ENCODE peak calls at places on chromosomes 13 and 19, in eight cellular contexts. One of them, this sample, is unnamed.

GRCh38 chr13:23799945-23800344 is 89.3 kb downstream of the MIPEP start:
- DNase-seq in A549: no peak
- DNase-seq in type B pancreatic cell: no peak
- DNase-seq in left ventricle myocardium inferior: no peak
- DNase-seq in PC-3: no peak
- DNase-seq in fibroblast of the aortic adventitia: no peak
- DNase-seq in gastrocnemius medialis: no peak
- DNase-seq in cardiac muscle cell: peak
- DNase-seq in this sample: no peak

GRCh38 chr13:104171132-104171531 is 1104.9 kb upstream of the SLC10A2 start:
- DNase-seq in A549: no peak
- DNase-seq in type B pancreatic cell: no peak
- DNase-seq in left ventricle myocardium inferior: no peak
- DNase-seq in PC-3: no peak
- DNase-seq in fibroblast of the aortic adventitia: no peak
- DNase-seq in gastrocnemius medialis: no peak
- DNase-seq in cardiac muscle cell: no peak
- DNase-seq in this sample: peak

GRCh38 chr13:89796196-89796595 is 1551.3 kb upstream of the MIR17HG start:
- DNase-seq in A549: no peak
- DNase-seq in type B pancreatic cell: no peak
- DNase-seq in left ventricle myocardium inferior: no peak
- DNase-seq in PC-3: peak
- DNase-seq in fibroblast of the aortic adventitia: no peak
- DNase-seq in gastrocnemius medialis: no peak
- DNase-seq in cardiac muscle cell: no peak
- DNase-seq in this sample: no peak

GRCh38 chr13:108927615-108928014 is 298.2 kb downstream of the MYO16 start:
- DNase-seq in A549: no peak
- DNase-seq in type B pancreatic cell: no peak
- DNase-seq in left ventricle myocardium inferior: no peak
- DNase-seq in PC-3: no peak
- DNase-seq in fibroblast of the aortic adventitia: no peak
- DNase-seq in gastrocnemius medialis: no peak
- DNase-seq in cardiac muscle cell: no peak
- DNase-seq in this sample: no peak

GRCh38 chr19:4093643-4094175 is 27.0 kb upstream of the ZBTB7A start:
- DNase-seq in A549: no peak
- DNase-seq in type B pancreatic cell: no peak
- DNase-seq in left ventricle myocardium inferior: no peak
- DNase-seq in PC-3: no peak
- DNase-seq in fibroblast of the aortic adventitia: no peak
- DNase-seq in gastrocnemius medialis: no peak
- DNase-seq in cardiac muscle cell: no peak
- DNase-seq in this sample: no peak

GRCh38 chr19:50427318-50427925 is 5.3 kb upstream of the MYBPC2 start:
- DNase-seq in A549: no peak
- DNase-seq in type B pancreatic cell: no peak
- DNase-seq in left ventricle myocardium inferior: no peak
- DNase-seq in PC-3: no peak
- DNase-seq in fibroblast of the aortic adventitia: no peak
- DNase-seq in gastrocnemius medialis: no peak
- DNase-seq in cardiac muscle cell: no peak
- DNase-seq in this sample: no peak

GRCh38 chr19:10142701-10143375 is 23.1 kb upstream of the EIF3G start:
- DNase-seq in A549: no peak
- DNase-seq in type B pancreatic cell: no peak
- DNase-seq in left ventricle myocardium inferior: no peak
- DNase-seq in PC-3: no peak
- DNase-seq in fibroblast of the aortic adventitia: no peak
- DNase-seq in gastrocnemius medialis: no peak
- DNase-seq in cardiac muscle cell: no peak
- DNase-seq in this sample: no peak

GRCh38 chr13:42539670-42540069 is 34.3 kb upstream of the TNFSF11 start:
- DNase-seq in A549: no peak
- DNase-seq in type B pancreatic cell: no peak
- DNase-seq in left ventricle myocardium inferior: no peak
- DNase-seq in PC-3: peak
- DNase-seq in fibroblast of the aortic adventitia: peak
- DNase-seq in gastrocnemius medialis: no peak
- DNase-seq in cardiac muscle cell: peak
- DNase-seq in this sample: no peak

GRCh38 chr19:3656073-3656746 is 29.6 kb upstream of the CACTIN start:
- DNase-seq in A549: no peak
- DNase-seq in type B pancreatic cell: no peak
- DNase-seq in left ventricle myocardium inferior: no peak
- DNase-seq in PC-3: peak
- DNase-seq in fibroblast of the aortic adventitia: no peak
- DNase-seq in gastrocnemius medialis: no peak
- DNase-seq in cardiac muscle cell: peak
- DNase-seq in this sample: no peak

GRCh38 chr13:42114278-42114677 is 65.8 kb downstream of the DGKH start:
- DNase-seq in A549: no peak
- DNase-seq in type B pancreatic cell: no peak
- DNase-seq in left ventricle myocardium inferior: no peak
- DNase-seq in PC-3: no peak
- DNase-seq in fibroblast of the aortic adventitia: no peak
- DNase-seq in gastrocnemius medialis: no peak
- DNase-seq in cardiac muscle cell: no peak
- DNase-seq in this sample: no peak

GRCh38 chr13:33180009-33180804 is 105.3 kb downstream of the STARD13 start:
- DNase-seq in A549: no peak
- DNase-seq in type B pancreatic cell: no peak
- DNase-seq in left ventricle myocardium inferior: no peak
- DNase-seq in PC-3: no peak
- DNase-seq in fibroblast of the aortic adventitia: no peak
- DNase-seq in gastrocnemius medialis: no peak
- DNase-seq in cardiac muscle cell: no peak
- DNase-seq in this sample: no peak

GRCh38 chr13:50598338-50598737 is 245.2 kb downstream of the DLEU7 start:
- DNase-seq in A549: no peak
- DNase-seq in type B pancreatic cell: no peak
- DNase-seq in left ventricle myocardium inferior: no peak
- DNase-seq in PC-3: no peak
- DNase-seq in fibroblast of the aortic adventitia: no peak
- DNase-seq in gastrocnemius medialis: no peak
- DNase-seq in cardiac muscle cell: no peak
- DNase-seq in this sample: no peak

GRCh38 chr19:34426096-34426661 is 2.0 kb upstream of the UBA2 start:
- DNase-seq in A549: no peak
- DNase-seq in type B pancreatic cell: no peak
- DNase-seq in left ventricle myocardium inferior: no peak
- DNase-seq in PC-3: no peak
- DNase-seq in fibroblast of the aortic adventitia: no peak
- DNase-seq in gastrocnemius medialis: no peak
- DNase-seq in cardiac muscle cell: no peak
- DNase-seq in this sample: no peak

GRCh38 chr19:53461866-53462265 is 5.7 kb upstream of the ZNF813 start:
- DNase-seq in A549: no peak
- DNase-seq in type B pancreatic cell: no peak
- DNase-seq in left ventricle myocardium inferior: no peak
- DNase-seq in PC-3: peak
- DNase-seq in fibroblast of the aortic adventitia: no peak
- DNase-seq in gastrocnemius medialis: no peak
- DNase-seq in cardiac muscle cell: no peak
- DNase-seq in this sample: no peak
- TF ChIP-seq CTCF in A549: no peak
- TF ChIP-seq CTCF in type B pancreatic cell: no peak
- TF ChIP-seq CTCF in left ventricle myocardium inferior: no peak
- TF ChIP-seq CTCF in PC-3: no peak
- TF ChIP-seq CTCF in fibroblast of the aortic adventitia: no peak
- TF ChIP-seq CTCF in gastrocnemius medialis: no peak
- TF ChIP-seq CTCF in cardiac muscle cell: no peak
- TF ChIP-seq CTCF in this sample: no peak

GRCh38 chr19:18514800-18515682 is 6.8 kb downstream of the ELL start:
- DNase-seq in A549: peak
- DNase-seq in type B pancreatic cell: no peak
- DNase-seq in left ventricle myocardium inferior: peak
- DNase-seq in PC-3: peak
- DNase-seq in fibroblast of the aortic adventitia: no peak
- DNase-seq in gastrocnemius medialis: peak
- DNase-seq in cardiac muscle cell: peak
- DNase-seq in this sample: no peak
- TF ChIP-seq CTCF in A549: no peak
- TF ChIP-seq CTCF in type B pancreatic cell: no peak
- TF ChIP-seq CTCF in left ventricle myocardium inferior: no peak
- TF ChIP-seq CTCF in PC-3: no peak
- TF ChIP-seq CTCF in fibroblast of the aortic adventitia: no peak
- TF ChIP-seq CTCF in gastrocnemius medialis: no peak
- TF ChIP-seq CTCF in cardiac muscle cell: no peak
- TF ChIP-seq CTCF in this sample: no peak

GRCh38 chr13:26719356-26719945 is 41.1 kb downstream of the GPR12 start:
- DNase-seq in A549: no peak
- DNase-seq in type B pancreatic cell: no peak
- DNase-seq in left ventricle myocardium inferior: no peak
- DNase-seq in PC-3: peak
- DNase-seq in fibroblast of the aortic adventitia: peak
- DNase-seq in gastrocnemius medialis: no peak
- DNase-seq in cardiac muscle cell: peak
- DNase-seq in this sample: no peak
- TF ChIP-seq CTCF in A549: no peak
- TF ChIP-seq CTCF in type B pancreatic cell: peak
- TF ChIP-seq CTCF in left ventricle myocardium inferior: peak
- TF ChIP-seq CTCF in PC-3: peak
- TF ChIP-seq CTCF in fibroblast of the aortic adventitia: peak
- TF ChIP-seq CTCF in gastrocnemius medialis: no peak
- TF ChIP-seq CTCF in cardiac muscle cell: peak
- TF ChIP-seq CTCF in this sample: peak

DNA sequence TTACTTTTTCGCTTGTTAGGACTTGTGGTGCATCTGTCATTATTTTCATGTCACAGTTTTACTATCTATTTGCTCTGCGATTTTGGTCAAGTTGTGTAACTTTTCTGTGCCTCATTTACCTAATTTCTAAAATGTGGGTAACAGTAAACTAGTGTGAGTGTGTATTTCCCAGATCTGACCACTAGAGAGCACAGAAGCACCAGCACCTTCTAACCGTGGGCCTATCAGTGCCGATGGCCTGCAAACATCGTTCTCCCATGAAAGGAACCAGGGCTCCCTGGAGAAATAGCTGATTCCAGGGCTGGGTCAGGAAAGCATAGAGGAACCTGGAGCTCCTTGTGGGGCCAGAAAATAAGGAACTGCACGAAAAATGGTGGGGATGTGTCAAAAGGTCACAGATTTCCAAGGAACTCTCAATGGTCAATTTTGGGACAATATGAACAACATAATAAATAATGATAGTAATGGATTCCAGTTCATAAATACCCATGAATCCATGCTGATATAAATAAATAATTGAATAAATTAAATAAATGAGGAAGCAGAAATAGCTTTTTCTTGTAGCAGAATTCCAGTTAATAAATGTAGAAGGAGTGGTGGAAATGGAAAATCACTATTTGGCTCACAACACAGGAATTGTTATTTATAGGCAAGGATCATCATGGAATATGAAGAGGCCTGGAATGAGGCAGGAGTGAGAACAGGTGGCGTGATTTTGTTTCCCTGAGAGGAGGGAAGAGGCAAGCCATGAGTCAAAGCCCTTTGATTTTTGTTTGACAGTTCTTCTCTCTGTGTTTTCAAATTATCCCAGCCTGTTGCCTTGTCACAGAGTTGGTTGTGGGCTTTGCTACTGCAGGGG is 31.1 kb downstream of the CEACAM8 start:
- DNase-seq in A549: peak
- DNase-seq in type B pancreatic cell: no peak
- DNase-seq in left ventricle myocardium inferior: no peak
- DNase-seq in PC-3: peak
- DNase-seq in fibroblast of the aortic adventitia: peak
- DNase-seq in gastrocnemius medialis: no peak
- DNase-seq in cardiac muscle cell: peak
- DNase-seq in this sample: no peak
- TF ChIP-seq CTCF in A549: peak
- TF ChIP-seq CTCF in type B pancreatic cell: peak
- TF ChIP-seq CTCF in left ventricle myocardium inferior: peak
- TF ChIP-seq CTCF in PC-3: peak
- TF ChIP-seq CTCF in fibroblast of the aortic adventitia: peak
- TF ChIP-seq CTCF in gastrocnemius medialis: peak
- TF ChIP-seq CTCF in cardiac muscle cell: peak
- TF ChIP-seq CTCF in this sample: peak

GRCh38 chr19:46408611-46409039 is 4.7 kb downstream of the CCDC8 start:
- DNase-seq in A549: no peak
- DNase-seq in type B pancreatic cell: no peak
- DNase-seq in left ventricle myocardium inferior: peak
- DNase-seq in PC-3: no peak
- DNase-seq in fibroblast of the aortic adventitia: peak
- DNase-seq in gastrocnemius medialis: peak
- DNase-seq in cardiac muscle cell: peak
- DNase-seq in this sample: no peak

GRCh38 chr19:46407891-46408426 is 5.4 kb downstream of the CCDC8 start:
- DNase-seq in A549: no peak
- DNase-seq in type B pancreatic cell: no peak
- DNase-seq in left ventricle myocardium inferior: no peak
- DNase-seq in PC-3: no peak
- DNase-seq in fibroblast of the aortic adventitia: no peak
- DNase-seq in gastrocnemius medialis: no peak
- DNase-seq in cardiac muscle cell: peak
- DNase-seq in this sample: no peak

GRCh38 chr19:46404884-46405658 is 8.3 kb downstream of the CCDC8 start:
- DNase-seq in A549: peak
- DNase-seq in type B pancreatic cell: no peak
- DNase-seq in left ventricle myocardium inferior: no peak
- DNase-seq in PC-3: peak
- DNase-seq in fibroblast of the aortic adventitia: peak
- DNase-seq in gastrocnemius medialis: no peak
- DNase-seq in cardiac muscle cell: peak
- DNase-seq in this sample: no peak

GRCh38 chr19:46402725-46403124 is 10.6 kb downstream of the CCDC8 start:
- DNase-seq in A549: no peak
- DNase-seq in type B pancreatic cell: no peak
- DNase-seq in left ventricle myocardium inferior: no peak
- DNase-seq in PC-3: no peak
- DNase-seq in fibroblast of the aortic adventitia: no peak
- DNase-seq in gastrocnemius medialis: no peak
- DNase-seq in cardiac muscle cell: no peak
- DNase-seq in this sample: no peak

GRCh38 chr19:46404039-46404883 is 9.1 kb downstream of the CCDC8 start:
- DNase-seq in A549: peak
- DNase-seq in type B pancreatic cell: no peak
- DNase-seq in left ventricle myocardium inferior: peak
- DNase-seq in PC-3: peak
- DNase-seq in fibroblast of the aortic adventitia: peak
- DNase-seq in gastrocnemius medialis: no peak
- DNase-seq in cardiac muscle cell: peak
- DNase-seq in this sample: no peak
- TF ChIP-seq CTCF in A549: peak
- TF ChIP-seq CTCF in type B pancreatic cell: peak
- TF ChIP-seq CTCF in left ventricle myocardium inferior: peak
- TF ChIP-seq CTCF in PC-3: peak
- TF ChIP-seq CTCF in fibroblast of the aortic adventitia: peak
- TF ChIP-seq CTCF in gastrocnemius medialis: no peak
- TF ChIP-seq CTCF in cardiac muscle cell: peak
- TF ChIP-seq CTCF in this sample: no peak

GRCh38 chr19:15161028-15161984 is 39.5 kb downstream of the NOTCH3 start:
- DNase-seq in A549: peak
- DNase-seq in type B pancreatic cell: no peak
- DNase-seq in left ventricle myocardium inferior: no peak
- DNase-seq in PC-3: peak
- DNase-seq in fibroblast of the aortic adventitia: peak
- DNase-seq in gastrocnemius medialis: no peak
- DNase-seq in cardiac muscle cell: no peak
- DNase-seq in this sample: no peak
- TF ChIP-seq CTCF in A549: peak
- TF ChIP-seq CTCF in type B pancreatic cell: peak
- TF ChIP-seq CTCF in left ventricle myocardium inferior: peak
- TF ChIP-seq CTCF in PC-3: peak
- TF ChIP-seq CTCF in fibroblast of the aortic adventitia: peak
- TF ChIP-seq CTCF in gastrocnemius medialis: no peak
- TF ChIP-seq CTCF in cardiac muscle cell: peak
- TF ChIP-seq CTCF in this sample: peak